ENCODE peak calls at places on chromosomes 16 and 17, in four cellular contexts. T is A673, Z is fibroblast of lung, I is left ventricle myocardium inferior. N is an unnamed sample. For H3K4me1, the result is how much of the 10 kb centered on the place peaks cover.

GRCh38 chr17:42288985-42289862 is 926 bp downstream of the STAT5A start:
- DNase-seq in T (no peak), Z (no peak), I (no peak), N (no peak)

GRCh38 chr17:17206913-17207368 is 808 bp upstream of the PLD6 start:
- DNase-seq in T (peak), Z (no peak), I (no peak), N (no peak)

GRCh38 chr17:40560592-40561293 is 4.5 kb downstream of the CCR7 start:
- DNase-seq in T (no peak), Z (peak), I (no peak), N (no peak)

GRCh38 chr17:41417576-41418015 is 6.8 kb downstream of the KRT37 start:
- DNase-seq in T (no peak), Z (no peak), I (no peak), N (no peak)

GRCh38 chr17:10349403-10349802 is 23.4 kb downstream of the MYH13 start:
- DNase-seq in T (peak), Z (no peak), I (no peak), N (no peak)

GRCh38 chr16:4624827-4625616 is 396 bp downstream of the MGRN1 start:
- DNase-seq in T (peak), Z (peak), I (peak), N (peak)

GRCh38 chr17:32558328-32558955 is 71.6 kb downstream of the CDK5R1 start:
- DNase-seq in T (no peak), Z (no peak), I (no peak), N (no peak)

GRCh38 chr17:72122002-72122310 is 1.1 kb downstream of the SOX9 start:
- DNase-seq in T (peak), Z (peak), I (no peak), N (peak)

GRCh38 chr17:79777844-79778503 is at the start of gene CBX2:
- DNase-seq in T (peak), Z (peak), I (peak), N (peak)

GRCh38 chr16:57184890-57185445 is 871 bp downstream of the PSME3IP1 start:
- DNase-seq in T (no peak), Z (no peak), I (no peak), N (no peak)

GRCh38 chr16:84065536-84066132 is 23.0 kb upstream of the SLC38A8 start:
- DNase-seq in T (peak), Z (peak), I (no peak), N (peak)

GRCh38 chr17:37087683-37088082 is 138.9 kb downstream of the AATF start:
- DNase-seq in T (no peak), Z (no peak), I (no peak), N (no peak)

GRCh38 chr16:24511801-24512200 is 27.6 kb upstream of the RBBP6 start:
- DNase-seq in T (peak), Z (no peak), I (no peak), N (no peak)

GRCh38 chr17:63945851-63946439 is 13.8 kb upstream of the CD79B start:
- DNase-seq in T (no peak), Z (no peak), I (no peak), N (no peak)

GRCh38 chr17:5035356-5035755 is at the start of gene SLC52A1:
- DNase-seq in T (no peak), Z (no peak), I (no peak), N (no peak)

GRCh38 chr17:64969046-64969501 is 49.8 kb upstream of the LRRC37A3 start:
- DNase-seq in T (peak), Z (no peak), I (no peak), N (no peak)

GRCh38 chr17:63817736-63818385 is 9.4 kb upstream of the PSMC5 start:
- DNase-seq in T (no peak), Z (no peak), I (peak), N (no peak)

GRCh38 chr17:75238684-75239191 is 22.7 kb downstream of the GGA3 start:
- DNase-seq in T (peak), Z (peak), I (no peak), N (peak)

GRCh38 chr17:27247071-27247957 is 46.6 kb upstream of the WSB1 start:
- DNase-seq in T (no peak), Z (peak), I (peak), N (peak)

GRCh38 chr17:46832945-46833839 is 14.7 kb upstream of the WNT3 start:
- DNase-seq in T (no peak), Z (peak), I (no peak), N (no peak)

GRCh38 chr17:27106982-27107360 is 186.9 kb upstream of the WSB1 start:
- DNase-seq in T (no peak), Z (no peak), I (no peak), N (no peak)

GRCh38 chr16:50668368-50669008 is 12.6 kb downstream of the SNX20 start:
- DNase-seq in T (no peak), Z (no peak), I (no peak), N (peak)

GRCh38 chr17:19709841-19710240 is 6.5 kb downstream of the SLC47A2 start:
- DNase-seq in T (no peak), Z (no peak), I (no peak), N (no peak)

GRCh38 chr17:4327638-4328037 is 38.8 kb downstream of the UBE2G1 start:
- DNase-seq in T (no peak), Z (peak), I (no peak), N (no peak)

GRCh38 chr17:20948984-20949777 is 93.6 kb downstream of the USP22 start:
- DNase-seq in T (no peak), Z (no peak), I (no peak), N (no peak)

GRCh38 chr16:73010150-73010676 is 37.7 kb downstream of the ZFHX3 start:
- DNase-seq in T (no peak), Z (no peak), I (no peak), N (no peak)

GRCh38 chr17:12227547-12227946 is 206.9 kb downstream of the MAP2K4 start:
- DNase-seq in T (no peak), Z (no peak), I (no peak), N (no peak)

GRCh38 chr17:77429985-77430752 is 289.4 kb downstream of the SEC14L1 start:
- DNase-seq in T (peak), Z (peak), I (peak), N (peak)
- H3K4me1 ChIP-seq in T (half or more), Z (half or more), I (half or more), N (half or more)

GRCh38 chr16:682493-683395 is 1.4 kb downstream of the JMJD8 start:
- DNase-seq in T (no peak), Z (no peak), I (no peak), N (no peak)
- H3K4me3 ChIP-seq in T (peak), Z (peak), I (peak), N (no peak)

GRCh38 chr17:82599674-82600661 is 48.3 kb downstream of the WDR45B start:
- DNase-seq in T (no peak), Z (no peak), I (no peak), N (no peak)

GRCh38 chr17:82602487-82602886 is 45.8 kb downstream of the WDR45B start:
- DNase-seq in T (no peak), Z (no peak), I (no peak), N (no peak)

GRCh38 chr17:82601447-82602000 is 46.7 kb downstream of the WDR45B start:
- DNase-seq in T (no peak), Z (no peak), I (no peak), N (no peak)

GRCh38 chr17:82602986-82603385 is 45.3 kb downstream of the WDR45B start:
- DNase-seq in T (no peak), Z (peak), I (no peak), N (no peak)

GRCh38 chr17:82600731-82601446 is 47.4 kb downstream of the WDR45B start:
- DNase-seq in T (no peak), Z (no peak), I (no peak), N (no peak)
- H3K27ac ChIP-seq in T (no peak), Z (no peak), I (peak), N (no peak)

GRCh38 chr17:61249649-61250301 is 149.9 kb upstream of the TBX2 start:
- DNase-seq in T (no peak), Z (no peak), I (no peak), N (no peak)

GRCh38 chr17:61248399-61248798 is 151.2 kb upstream of the TBX2 start:
- DNase-seq in T (no peak), Z (peak), I (no peak), N (no peak)

GRCh38 chr17:61251939-61252865 is 147.4 kb upstream of the TBX2 start:
- DNase-seq in T (no peak), Z (peak), I (peak), N (peak)

GRCh38 chr17:61253293-61253801 is 146.3 kb upstream of the TBX2 start:
- DNase-seq in T (no peak), Z (no peak), I (peak), N (no peak)

GRCh38 chr17:61250335-61250890 is 149.2 kb upstream of the TBX2 start:
- DNase-seq in T (no peak), Z (peak), I (no peak), N (no peak)
- H3K4me1 ChIP-seq in T (under half), Z (under half), I (half or more), N (half or more)

DNA sequence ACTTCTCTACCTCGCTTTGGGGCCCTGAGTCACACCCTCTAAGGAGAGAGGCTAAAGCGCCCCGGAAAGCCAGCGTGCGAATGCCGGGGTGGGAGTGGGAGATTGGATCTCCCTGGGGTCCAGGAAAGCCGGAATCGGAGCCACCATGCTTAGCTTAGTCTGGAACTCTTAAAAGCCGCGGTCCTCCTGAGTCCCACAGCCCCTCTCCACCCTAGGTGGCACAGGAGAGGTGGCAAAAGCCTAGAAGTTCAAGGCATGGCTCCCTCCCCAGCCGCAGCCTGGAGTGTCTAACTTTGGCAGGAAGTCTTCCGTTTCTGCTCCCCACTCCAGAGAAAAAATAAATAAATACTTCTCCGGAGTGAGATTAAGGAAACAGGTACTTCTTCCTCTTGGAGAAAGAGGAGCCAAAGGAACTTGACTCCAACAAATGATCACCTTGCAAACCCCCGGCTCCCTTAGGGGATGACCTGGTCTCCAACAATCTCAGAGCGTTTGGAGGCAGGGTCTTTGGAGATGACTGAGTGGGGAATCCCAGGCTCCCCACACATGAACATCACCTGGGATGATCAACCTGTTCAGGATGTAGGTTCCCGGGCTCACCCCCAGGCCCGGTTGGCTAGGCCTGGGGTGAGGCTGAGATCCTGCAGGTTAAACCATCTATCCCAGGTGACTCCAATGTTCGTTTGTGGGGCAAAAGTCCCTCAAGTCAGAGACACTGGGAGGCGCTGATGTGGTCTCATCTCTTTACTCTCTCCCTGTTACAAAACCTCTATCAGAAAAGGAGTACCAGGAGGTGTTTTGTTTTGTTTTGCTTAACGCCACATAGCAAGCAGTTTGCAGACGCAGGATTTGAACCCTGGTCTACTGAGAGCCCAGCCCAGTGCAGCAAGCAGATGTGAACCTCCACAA is 2.9 kb downstream of the CIITA start:
- DNase-seq in T (no peak), Z (no peak), I (no peak), N (no peak)
- H3K4me3 ChIP-seq in T (no peak), Z (peak), I (peak), N (no peak)

DNA sequence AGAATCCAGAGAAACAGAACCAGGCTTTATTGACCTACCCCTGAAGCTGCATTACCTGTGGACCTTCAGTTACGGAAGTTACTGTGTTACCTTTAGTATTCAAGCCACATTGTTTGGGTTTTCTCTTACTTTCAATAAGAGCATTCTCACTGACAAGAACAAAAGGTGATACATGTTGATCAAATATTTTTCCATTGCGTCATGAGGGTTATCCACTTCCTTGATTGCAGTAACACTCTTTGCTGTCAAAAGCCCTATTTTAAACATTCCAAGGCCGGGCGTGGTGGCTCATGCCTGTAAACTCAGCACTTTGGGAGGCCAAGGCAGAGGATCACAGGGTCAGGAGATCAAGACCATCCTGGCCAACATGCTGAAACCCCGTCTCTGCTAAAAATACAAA is 28.6 kb upstream of the PAFAH1B1 start:
- DNase-seq in T (no peak), Z (peak), I (no peak), N (no peak)
- H3K27ac ChIP-seq in T (no peak), Z (no peak), I (no peak), N (no peak)

GRCh38 chr17:43873091-43873490 is 26.1 kb downstream of the CD300LG start:
- DNase-seq in T (no peak), Z (no peak), I (no peak), N (no peak)

GRCh38 chr17:43873815-43874214 is 26.8 kb downstream of the CD300LG start:
- DNase-seq in T (no peak), Z (no peak), I (no peak), N (no peak)

GRCh38 chr17:43871947-43872690 is 25.1 kb downstream of the CD300LG start:
- DNase-seq in T (no peak), Z (no peak), I (no peak), N (no peak)

GRCh38 chr17:43875476-43876147 is 28.6 kb downstream of the CD300LG start:
- DNase-seq in T (no peak), Z (no peak), I (no peak), N (no peak)

DNA sequence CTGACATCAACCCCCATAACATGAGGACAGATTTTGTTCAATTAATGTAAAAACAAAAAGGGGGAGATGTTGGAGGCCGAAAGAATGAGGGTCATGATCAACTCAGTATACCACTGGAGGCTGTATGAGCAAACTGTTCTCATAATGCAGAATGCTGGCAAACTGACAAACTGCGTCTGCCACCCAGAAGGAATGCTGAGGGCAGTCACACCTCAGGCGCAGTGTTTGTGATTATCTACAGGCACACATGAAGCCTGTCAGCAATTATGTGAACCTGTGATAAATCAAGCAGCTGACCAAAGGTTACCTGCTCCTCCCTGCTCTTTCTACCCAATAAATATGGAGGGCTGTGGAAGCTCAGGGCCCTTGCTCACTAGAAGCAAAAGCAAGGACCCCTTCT is 27.3 kb downstream of the CD300LG start:
- DNase-seq in T (no peak), Z (no peak), I (peak), N (no peak)
- H3K4me1 ChIP-seq in T (under half), Z (under half), I (under half), N (under half)

N was measured in SJCRH30.